ENCODE peak calls at places on chromosomes 1 and 21, in six cellular contexts. R is smooth muscle cell of the brain vasculature, N is adrenal gland, M is ovary, O is A172, F is NCI-H1417. H is an unnamed sample.

GRCh38 chr1:117632269-117633067 is 26.6 kb downstream of the TENT5C start:
- DNase-seq in R (no peak), N (no peak), M (no peak), O (no peak), F (peak; percentile 66), H (no peak)

GRCh38 chr1:94255476-94255875 is 18.1 kb upstream of the ARHGAP29 start:
- DNase-seq in R (no peak), N (no peak), M (no peak), O (peak; percentile 59), F (no peak), H (no peak)

GRCh38 chr1:71049951-71050598 is 2.5 kb upstream of the PTGER3 start:
- DNase-seq in R (peak; percentile 44), N (no peak), M (no peak), O (peak; percentile 72), F (peak; percentile 88), H (peak; percentile 72)

GRCh38 chr21:36741506-36741905 is 42.6 kb downstream of the SIM2 start:
- DNase-seq in R (no peak), N (no peak), M (no peak), O (no peak), F (no peak), H (no peak)

GRCh38 chr1:203085528-203086406 is at the start of gene MYOG:
- DNase-seq in R (no peak), N (no peak), M (no peak), O (no peak), F (no peak), H (peak; percentile 57)

GRCh38 chr1:32151319-32151787 is 28.1 kb upstream of the TXLNA start:
- DNase-seq in R (peak; percentile 41), N (no peak), M (no peak), O (peak; percentile 38), F (peak; percentile 6), H (peak; percentile 15)

GRCh38 chr1:32754282-32755097 is 51.9 kb upstream of the SYNC start:
- DNase-seq in R (no peak), N (peak; percentile 79), M (peak; percentile 66), O (no peak), F (no peak), H (peak; percentile 78)

GRCh38 chr1:202146993-202147392 is 2.5 kb upstream of the ARL8A start:
- DNase-seq in R (no peak), N (no peak), M (no peak), O (no peak), F (peak; percentile 25), H (no peak)

GRCh38 chr1:221801773-221802516 is 60.1 kb upstream of the DUSP10 start:
- DNase-seq in R (no peak), N (no peak), M (no peak), O (peak; percentile 80), F (no peak), H (no peak)

GRCh38 chr1:164141717-164142268 is 417.2 kb upstream of the PBX1 start:
- DNase-seq in R (no peak), N (no peak), M (no peak), O (no peak), F (peak; percentile 22), H (peak; percentile 62)

GRCh38 chr1:208008534-208008933 is 97.6 kb upstream of the CD34 start:
- DNase-seq in R (no peak), N (no peak), M (no peak), O (no peak), F (no peak), H (no peak)

GRCh38 chr1:81801032-81801833 is 499 bp downstream of the ADGRL2 start:
- DNase-seq in R (peak; percentile 65), N (peak; percentile 86), M (peak; percentile 83), O (peak; percentile 80), F (peak; percentile 93), H (peak; percentile 96)

GRCh38 chr21:15841856-15842564 is 112.2 kb downstream of the USP25 start:
- DNase-seq in R (no peak), N (no peak), M (no peak), O (peak; percentile 62), F (no peak), H (no peak)

GRCh38 chr1:193278968-193279367 is 92.6 kb upstream of the B3GALT2 start:
- DNase-seq in R (no peak), N (no peak), M (no peak), O (no peak), F (no peak), H (no peak)

GRCh38 chr1:8873506-8874229 is 4.8 kb downstream of the ENO1 start:
- DNase-seq in R (peak; percentile 94), N (peak; percentile 95), M (peak; percentile 54), O (peak; percentile 97), F (no peak), H (no peak)

GRCh38 chr1:174678657-174679056 is 230.9 kb downstream of the GPR52 start:
- DNase-seq in R (no peak), N (no peak), M (no peak), O (no peak), F (no peak), H (no peak)

GRCh38 chr1:30888391-30888790 is 20.2 kb downstream of the SDC3 start:
- DNase-seq in R (peak; percentile 31), N (peak; percentile 91), M (peak; percentile 65), O (peak; percentile 27), F (no peak), H (peak; percentile 28)

GRCh38 chr1:169207825-169208520 is 101.5 kb downstream of the ATP1B1 start:
- DNase-seq in R (no peak), N (no peak), M (no peak), O (no peak), F (no peak), H (no peak)

GRCh38 chr21:43740497-43741156 is 21.7 kb downstream of the PDXK start:
- DNase-seq in R (no peak), N (peak; percentile 85), M (peak; percentile 71), O (no peak), F (peak; percentile 79), H (peak; percentile 80)

GRCh38 chr1:189350983-189351616 is 1126.6 kb downstream of the BRINP3 start:
- DNase-seq in R (no peak), N (no peak), M (no peak), O (peak; percentile 4), F (no peak), H (no peak)

GRCh38 chr1:153956997-153957715 is 1.3 kb downstream of the CRTC2 start:
- DNase-seq in R (no peak), N (no peak), M (no peak), O (no peak), F (no peak), H (no peak)

GRCh38 chr1:205446828-205447227 is 9.0 kb downstream of the BLACAT1 start:
- DNase-seq in R (no peak), N (peak; percentile 24), M (no peak), O (no peak), F (no peak), H (peak; percentile 50)

GRCh38 chr1:1371354-1371740 is 3.7 kb downstream of the AURKAIP1 start:
- DNase-seq in R (no peak), N (no peak), M (no peak), O (no peak), F (no peak), H (no peak)

GRCh38 chr1:221869759-221870158 is 127.9 kb upstream of the DUSP10 start:
- DNase-seq in R (no peak), N (no peak), M (no peak), O (no peak), F (no peak), H (no peak)

GRCh38 chr1:14806772-14807171 is 208.3 kb downstream of the KAZN start:
- DNase-seq in R (no peak), N (no peak), M (no peak), O (no peak), F (no peak), H (no peak)

GRCh38 chr1:41428736-41429640 is 55.5 kb downstream of the EDN2 start:
- DNase-seq in R (no peak), N (no peak), M (no peak), O (no peak), F (peak; percentile 10), H (no peak)

GRCh38 chr1:26075421-26076144 is 8.2 kb upstream of the TRIM63 start:
- DNase-seq in R (no peak), N (no peak), M (no peak), O (no peak), F (no peak), H (no peak)

GRCh38 chr1:179264506-179264905 is 29.1 kb upstream of the SOAT1 start:
- DNase-seq in R (no peak), N (no peak), M (no peak), O (no peak), F (no peak), H (no peak)

GRCh38 chr1:35500439-35500838 is 56.8 kb downstream of the KIAA0319L start:
- DNase-seq in R (no peak), N (no peak), M (no peak), O (no peak), F (no peak), H (peak; percentile 5)

GRCh38 chr1:99771522-99771921 is 5.1 kb upstream of the FRRS1 start:
- DNase-seq in R (no peak), N (no peak), M (no peak), O (no peak), F (no peak), H (no peak)

GRCh38 chr1:211920602-211921226 is 90.2 kb upstream of the LPGAT1 start:
- DNase-seq in R (no peak), N (peak; percentile 68), M (no peak), O (no peak), F (no peak), H (no peak)

GRCh38 chr1:226631229-226632000 is 82.9 kb downstream of the STUM start:
- DNase-seq in R (no peak), N (no peak), M (no peak), O (no peak), F (no peak), H (no peak)

GRCh38 chr1:92473781-92474495 is 12.8 kb downstream of the GFI1 start:
- DNase-seq in R (no peak), N (no peak), M (no peak), O (no peak), F (no peak), H (no peak)

GRCh38 chr1:177209357-177209756 is 38.6 kb downstream of the BRINP2 start:
- DNase-seq in R (peak; percentile 9), N (peak; percentile 97), M (peak; percentile 54), O (peak; percentile 89), F (peak; percentile 91), H (peak; percentile 58)

GRCh38 chr1:155909894-155910293 is 1.3 kb downstream of the RIT1 start:
- DNase-seq in R (no peak), N (no peak), M (no peak), O (peak; percentile 70), F (no peak), H (no peak)

GRCh38 chr21:34008618-34009017 is 64.8 kb upstream of the MRPS6 start:
- DNase-seq in R (no peak), N (no peak), M (no peak), O (no peak), F (no peak), H (no peak)

H was measured in retina.